ENCODE peak calls at places on chromosome 4, in five cellular contexts. W is H9, E is uterus, C is upper lobe of right lung, B is ovary. Y is an unnamed sample.

GRCh38 chr4:119040711-119041185 is 94.9 kb upstream of the MYOZ2 start:
- DNase-seq in W (peak; percentile 60), E (no peak), C (no peak), B (no peak), Y (no peak)

GRCh38 chr4:156962551-156962974 is 9.0 kb downstream of the PDGFC start:
- DNase-seq in W (no peak), E (peak; percentile 83), C (no peak), B (peak; percentile 53), Y (no peak)

GRCh38 chr4:155616112-155616511 is 50.5 kb upstream of the GUCY1A1 start:
- DNase-seq in W (no peak), E (no peak), C (no peak), B (no peak), Y (no peak)

GRCh38 chr4:73970945-73971344 is 10.9 kb downstream of the PF4 start:
- DNase-seq in W (no peak), E (no peak), C (no peak), B (no peak), Y (no peak)

GRCh38 chr4:76950846-76951321 is 1.3 kb downstream of the SEPTIN11 start:
- DNase-seq in W (peak; percentile 51), E (no peak), C (no peak), B (peak; percentile 32), Y (no peak)

GRCh38 chr4:2806392-2807355 is 13.8 kb downstream of the SH3BP2 start:
- DNase-seq in W (no peak), E (peak; percentile 60), C (peak; percentile 87), B (peak; percentile 84), Y (no peak)

GRCh38 chr4:47926667-47927258 is 12.4 kb upstream of the NFXL1 start:
- DNase-seq in W (peak; percentile 82), E (peak; percentile 21), C (peak; percentile 67), B (peak; percentile 27), Y (no peak)

GRCh38 chr4:7960790-7961655 is 21.4 kb upstream of the AFAP1 start:
- DNase-seq in W (no peak), E (peak; percentile 94), C (no peak), B (peak; percentile 51), Y (peak; percentile 46)

GRCh38 chr4:6142511-6142910 is 57.8 kb downstream of the JAKMIP1 start:
- DNase-seq in W (no peak), E (no peak), C (no peak), B (no peak), Y (no peak)

GRCh38 chr4:86857341-86858052 is 8.3 kb upstream of the SLC10A6 start:
- DNase-seq in W (peak; percentile 62), E (no peak), C (no peak), B (no peak), Y (no peak)

GRCh38 chr4:19380600-19380999 is 871.1 kb upstream of the SLIT2 start:
- DNase-seq in W (no peak), E (no peak), C (no peak), B (no peak), Y (no peak)

GRCh38 chr4:109406337-109406931 is 27.2 kb upstream of the SEC24B start:
- DNase-seq in W (no peak), E (no peak), C (no peak), B (no peak), Y (no peak)

GRCh38 chr4:24885342-24885741 is 27.5 kb downstream of the CCDC149 start:
- DNase-seq in W (no peak), E (no peak), C (no peak), B (no peak), Y (no peak)

GRCh38 chr4:3184725-3185124 is 64.2 kb upstream of the MSANTD1 start:
- DNase-seq in W (no peak), E (no peak), C (no peak), B (no peak), Y (no peak)

GRCh38 chr4:88215351-88215750 is 56.9 kb upstream of the ABCG2 start:
- DNase-seq in W (no peak), E (no peak), C (no peak), B (no peak), Y (no peak)

GRCh38 chr4:95142877-95143412 is 385.2 kb downstream of the BMPR1B start:
- DNase-seq in W (no peak), E (no peak), C (no peak), B (no peak), Y (no peak)

GRCh38 chr4:53537606-53538005 is 53.7 kb downstream of the LNX1 start:
- DNase-seq in W (no peak), E (peak; percentile 25), C (no peak), B (no peak), Y (no peak)

GRCh38 chr4:139015948-139016451 is 419 bp downstream of the NOCT start:
- DNase-seq in W (no peak), E (no peak), C (peak; percentile 83), B (no peak), Y (no peak)

GRCh38 chr4:55561884-55562283 is 15.2 kb upstream of the CLOCK start:
- DNase-seq in W (no peak), E (no peak), C (no peak), B (no peak), Y (no peak)

GRCh38 chr4:67288964-67289363 is 256.3 kb downstream of the CENPC start:
- DNase-seq in W (peak; percentile 57), E (no peak), C (no peak), B (no peak), Y (no peak)

GRCh38 chr4:138217567-138217966 is 24.6 kb downstream of the SLC7A11 start:
- DNase-seq in W (peak; percentile 42), E (no peak), C (no peak), B (no peak), Y (no peak)

GRCh38 chr4:127479031-127479622 is 153.6 kb upstream of the INTU start:
- DNase-seq in W (no peak), E (no peak), C (no peak), B (no peak), Y (no peak)

GRCh38 chr4:108480881-108481280 is 139.5 kb upstream of the RPL34 start:
- DNase-seq in W (no peak), E (no peak), C (no peak), B (no peak), Y (no peak)

GRCh38 chr4:83486457-83487129 is 1.7 kb upstream of the ABRAXAS1 start:
- DNase-seq in W (no peak), E (no peak), C (no peak), B (no peak), Y (no peak)

GRCh38 chr4:87240341-87240740 is 19.9 kb upstream of the KLHL8 start:
- DNase-seq in W (no peak), E (no peak), C (no peak), B (no peak), Y (no peak)

GRCh38 chr4:93810340-93810992 is 18.1 kb upstream of the ATOH1 start:
- DNase-seq in W (no peak), E (peak; percentile 27), C (no peak), B (peak; percentile 28), Y (no peak)

GRCh38 chr4:32864713-32865351 is 2144.7 kb downstream of the PCDH7 start:
- DNase-seq in W (no peak), E (no peak), C (no peak), B (no peak), Y (no peak)

GRCh38 chr4:78689224-78689623 is 86.9 kb upstream of the BMP2K start:
- DNase-seq in W (no peak), E (no peak), C (no peak), B (no peak), Y (no peak)

GRCh38 chr4:22875592-22876257 is 183.0 kb downstream of the GBA3 start:
- DNase-seq in W (no peak), E (no peak), C (no peak), B (no peak), Y (no peak)

GRCh38 chr4:93658443-93658842 is 170.1 kb upstream of the ATOH1 start:
- DNase-seq in W (no peak), E (no peak), C (no peak), B (no peak), Y (no peak)

GRCh38 chr4:39933689-39934590 is 43.8 kb downstream of the PDS5A start:
- DNase-seq in W (no peak), E (no peak), C (no peak), B (no peak), Y (no peak)

GRCh38 chr4:107120661-107121060 is 84.5 kb upstream of the DKK2 start:
- DNase-seq in W (no peak), E (no peak), C (no peak), B (no peak), Y (no peak)

GRCh38 chr4:108047199-108047598 is 57.5 kb downstream of the HADH start:
- DNase-seq in W (no peak), E (no peak), C (peak; percentile 72), B (no peak), Y (no peak)

GRCh38 chr4:171814545-171814944 is 1.3 kb downstream of the GALNTL6 start:
- DNase-seq in W (no peak), E (no peak), C (no peak), B (no peak), Y (no peak)
- H3K27ac ChIP-seq in W (no peak overlapping the region), E (no peak overlapping the region), C (no peak overlapping the region), B (no peak overlapping the region), Y (no peak overlapping the region)

DNA sequence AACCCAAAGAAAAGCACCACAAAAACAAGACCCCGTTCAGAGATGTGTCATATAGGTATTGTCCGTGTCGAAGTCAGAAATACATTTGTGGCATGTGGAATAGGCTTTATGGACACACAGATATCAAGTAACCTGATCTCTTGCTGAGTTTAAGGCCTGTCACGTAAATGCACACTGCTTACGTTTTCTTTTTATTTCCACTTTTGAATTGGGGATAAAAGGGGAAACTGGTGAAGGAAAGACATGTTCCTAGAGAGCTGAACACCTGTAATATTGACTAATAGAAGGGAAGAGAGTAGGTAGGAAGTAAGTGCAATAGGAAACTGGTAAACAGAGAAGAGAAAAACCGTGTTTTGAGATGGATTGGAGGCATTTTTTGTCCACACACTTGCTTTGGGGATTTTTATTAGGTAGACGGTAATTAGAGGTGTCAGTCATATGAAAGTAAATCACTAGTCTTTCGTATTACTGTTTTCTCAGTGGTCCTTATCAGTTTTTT is 24.9 kb downstream of the TMEM131L start:
- DNase-seq in W (no peak), E (no peak), C (no peak), B (no peak), Y (no peak)
- H3K4me1 ChIP-seq in W (peaks cover 15% of the 10 kb centered on the region), E (no peaks in the 10 kb centered on the region), C (peaks cover 37% of the 10 kb centered on the region), B (peaks cover 12% of the 10 kb centered on the region), Y (peaks cover 42% of the 10 kb centered on the region)

GRCh38 chr4:1683903-1684755 is at the start of gene FAM53A:
- DNase-seq in W (peak; percentile 93), E (peak; percentile 88), C (peak; percentile 97), B (peak; percentile 97), Y (peak; percentile 40)
- TF ChIP-seq CTCF in W (no peak), E (no peak), C (no peak), B (no peak), Y (no peak)

DNA sequence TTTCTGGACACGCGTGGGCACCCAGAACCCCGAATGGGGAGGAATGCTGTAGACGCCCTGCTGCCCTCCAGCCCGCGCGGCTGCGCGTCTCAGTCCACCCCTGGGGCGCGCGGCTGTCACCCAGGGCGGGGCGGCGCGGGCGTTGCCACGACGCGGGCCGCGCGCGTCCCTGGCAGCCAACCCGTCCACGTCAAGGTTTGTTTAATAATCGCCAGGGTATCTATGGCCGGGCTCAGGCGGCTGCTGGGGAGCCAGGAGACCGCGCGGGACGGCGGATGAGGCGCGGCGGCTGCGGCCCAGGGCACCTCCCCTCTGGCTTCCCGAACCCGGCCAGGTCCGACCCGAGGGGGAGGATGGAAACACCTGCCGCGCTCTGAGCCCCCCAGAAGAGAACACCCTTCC is at the start of gene SPATA18:
- DNase-seq in W (peak; percentile 28), E (no peak), C (peak; percentile 76), B (peak; percentile 27), Y (no peak)
- H3K27ac ChIP-seq in W (no peak within 1 kb of the TSS), E (peak within 1 kb of the TSS; percentile 46), C (peak within 1 kb of the TSS; percentile 77), B (no peak within 1 kb of the TSS), Y (peak within 1 kb of the TSS; percentile 54)

Y was measured in thoracic aorta.